ENCODE peak calls at places on chromosomes 16 and 17, in ten cellular contexts. One of them, this sample, is unnamed.

GRCh38 chr17:8867361-8867981 is at the start of gene PIK3R6:
- DNase-seq in activated T-cell treated with anti-CD3 and anti-CD28 coated beads for 1 hour: no peak
- DNase-seq in T-cell: no peak
- DNase-seq in Kasumi-1: peak
- DNase-seq in OCI-M1: peak
- DNase-seq in heart right ventricle: no peak
- DNase-seq in HFF-Myc: no peak
- DNase-seq in posterior vena cava: no peak
- DNase-seq in GM19239: peak
- DNase-seq in fibroblast of the conjunctiva: no peak
- DNase-seq in this sample: no peak

GRCh38 chr17:68169840-68170239 is 78.0 kb upstream of the AMZ2 start:
- DNase-seq in activated T-cell treated with anti-CD3 and anti-CD28 coated beads for 1 hour: no peak
- DNase-seq in T-cell: no peak
- DNase-seq in Kasumi-1: no peak
- DNase-seq in OCI-M1: no peak
- DNase-seq in heart right ventricle: no peak
- DNase-seq in HFF-Myc: no peak
- DNase-seq in posterior vena cava: no peak
- DNase-seq in GM19239: no peak
- DNase-seq in fibroblast of the conjunctiva: no peak
- DNase-seq in this sample: no peak

GRCh38 chr17:27533874-27534815 is 77.9 kb downstream of the KSR1 start:
- DNase-seq in activated T-cell treated with anti-CD3 and anti-CD28 coated beads for 1 hour: no peak
- DNase-seq in T-cell: no peak
- DNase-seq in Kasumi-1: no peak
- DNase-seq in OCI-M1: no peak
- DNase-seq in heart right ventricle: no peak
- DNase-seq in HFF-Myc: no peak
- DNase-seq in posterior vena cava: no peak
- DNase-seq in GM19239: no peak
- DNase-seq in fibroblast of the conjunctiva: peak
- DNase-seq in this sample: no peak

GRCh38 chr17:42436401-42436800 is 13.3 kb upstream of the CAVIN1 start:
- DNase-seq in activated T-cell treated with anti-CD3 and anti-CD28 coated beads for 1 hour: no peak
- DNase-seq in T-cell: no peak
- DNase-seq in Kasumi-1: no peak
- DNase-seq in OCI-M1: no peak
- DNase-seq in heart right ventricle: peak
- DNase-seq in HFF-Myc: peak
- DNase-seq in posterior vena cava: no peak
- DNase-seq in GM19239: no peak
- DNase-seq in fibroblast of the conjunctiva: peak
- DNase-seq in this sample: no peak

GRCh38 chr16:76729525-76729924 is 452.3 kb downstream of the CNTNAP4 start:
- DNase-seq in activated T-cell treated with anti-CD3 and anti-CD28 coated beads for 1 hour: no peak
- DNase-seq in T-cell: no peak
- DNase-seq in Kasumi-1: no peak
- DNase-seq in OCI-M1: peak
- DNase-seq in heart right ventricle: no peak
- DNase-seq in HFF-Myc: no peak
- DNase-seq in posterior vena cava: no peak
- DNase-seq in GM19239: no peak
- DNase-seq in fibroblast of the conjunctiva: no peak
- DNase-seq in this sample: no peak

GRCh38 chr16:56288019-56288418 is 96.7 kb downstream of the GNAO1 start:
- DNase-seq in activated T-cell treated with anti-CD3 and anti-CD28 coated beads for 1 hour: no peak
- DNase-seq in T-cell: no peak
- DNase-seq in Kasumi-1: no peak
- DNase-seq in OCI-M1: no peak
- DNase-seq in heart right ventricle: no peak
- DNase-seq in HFF-Myc: no peak
- DNase-seq in posterior vena cava: peak
- DNase-seq in GM19239: no peak
- DNase-seq in fibroblast of the conjunctiva: no peak
- DNase-seq in this sample: no peak

GRCh38 chr16:48605518-48606110 is 4.4 kb downstream of the N4BP1 start:
- DNase-seq in activated T-cell treated with anti-CD3 and anti-CD28 coated beads for 1 hour: no peak
- DNase-seq in T-cell: no peak
- DNase-seq in Kasumi-1: no peak
- DNase-seq in OCI-M1: no peak
- DNase-seq in heart right ventricle: no peak
- DNase-seq in HFF-Myc: no peak
- DNase-seq in posterior vena cava: no peak
- DNase-seq in GM19239: no peak
- DNase-seq in fibroblast of the conjunctiva: no peak
- DNase-seq in this sample: no peak

GRCh38 chr16:8866884-8867482 is 1.8 kb downstream of the CARHSP1 start:
- DNase-seq in activated T-cell treated with anti-CD3 and anti-CD28 coated beads for 1 hour: no peak
- DNase-seq in T-cell: no peak
- DNase-seq in Kasumi-1: no peak
- DNase-seq in OCI-M1: no peak
- DNase-seq in heart right ventricle: no peak
- DNase-seq in HFF-Myc: no peak
- DNase-seq in posterior vena cava: no peak
- DNase-seq in GM19239: no peak
- DNase-seq in fibroblast of the conjunctiva: no peak
- DNase-seq in this sample: no peak

GRCh38 chr16:75138636-75139035 is 9.7 kb upstream of the ZFP1 start:
- DNase-seq in activated T-cell treated with anti-CD3 and anti-CD28 coated beads for 1 hour: no peak
- DNase-seq in T-cell: no peak
- DNase-seq in Kasumi-1: peak
- DNase-seq in OCI-M1: no peak
- DNase-seq in heart right ventricle: no peak
- DNase-seq in HFF-Myc: peak
- DNase-seq in posterior vena cava: no peak
- DNase-seq in GM19239: no peak
- DNase-seq in fibroblast of the conjunctiva: no peak
- DNase-seq in this sample: no peak

GRCh38 chr17:41718287-41718645 is 6.1 kb downstream of the GAST start:
- DNase-seq in activated T-cell treated with anti-CD3 and anti-CD28 coated beads for 1 hour: no peak
- DNase-seq in T-cell: no peak
- DNase-seq in Kasumi-1: no peak
- DNase-seq in OCI-M1: no peak
- DNase-seq in heart right ventricle: no peak
- DNase-seq in HFF-Myc: no peak
- DNase-seq in posterior vena cava: no peak
- DNase-seq in GM19239: no peak
- DNase-seq in fibroblast of the conjunctiva: no peak
- DNase-seq in this sample: no peak

GRCh38 chr16:57623251-57624043 is 5.0 kb upstream of the ADGRG1 start:
- DNase-seq in activated T-cell treated with anti-CD3 and anti-CD28 coated beads for 1 hour: no peak
- DNase-seq in T-cell: no peak
- DNase-seq in Kasumi-1: no peak
- DNase-seq in OCI-M1: peak
- DNase-seq in heart right ventricle: no peak
- DNase-seq in HFF-Myc: no peak
- DNase-seq in posterior vena cava: no peak
- DNase-seq in GM19239: no peak
- DNase-seq in fibroblast of the conjunctiva: no peak
- DNase-seq in this sample: peak

GRCh38 chr17:72334205-72334604 is 213.4 kb downstream of the SOX9 start:
- DNase-seq in activated T-cell treated with anti-CD3 and anti-CD28 coated beads for 1 hour: no peak
- DNase-seq in T-cell: no peak
- DNase-seq in Kasumi-1: no peak
- DNase-seq in OCI-M1: no peak
- DNase-seq in heart right ventricle: no peak
- DNase-seq in HFF-Myc: no peak
- DNase-seq in posterior vena cava: no peak
- DNase-seq in GM19239: no peak
- DNase-seq in fibroblast of the conjunctiva: no peak
- DNase-seq in this sample: no peak

GRCh38 chr16:87297918-87298631 is 19.1 kb downstream of the C16orf95 start:
- DNase-seq in activated T-cell treated with anti-CD3 and anti-CD28 coated beads for 1 hour: peak
- DNase-seq in T-cell: no peak
- DNase-seq in Kasumi-1: peak
- DNase-seq in OCI-M1: peak
- DNase-seq in heart right ventricle: no peak
- DNase-seq in HFF-Myc: no peak
- DNase-seq in posterior vena cava: peak
- DNase-seq in GM19239: peak
- DNase-seq in fibroblast of the conjunctiva: no peak
- DNase-seq in this sample: peak

GRCh38 chr16:29745126-29745852 is 501 bp downstream of the C16orf54 start:
- DNase-seq in activated T-cell treated with anti-CD3 and anti-CD28 coated beads for 1 hour: peak
- DNase-seq in T-cell: peak
- DNase-seq in Kasumi-1: peak
- DNase-seq in OCI-M1: no peak
- DNase-seq in heart right ventricle: no peak
- DNase-seq in HFF-Myc: no peak
- DNase-seq in posterior vena cava: peak
- DNase-seq in GM19239: peak
- DNase-seq in fibroblast of the conjunctiva: no peak
- DNase-seq in this sample: no peak

GRCh38 chr16:11224894-11225676 is 30.9 kb downstream of the SOCS1 start:
- DNase-seq in activated T-cell treated with anti-CD3 and anti-CD28 coated beads for 1 hour: peak
- DNase-seq in T-cell: peak
- DNase-seq in Kasumi-1: peak
- DNase-seq in OCI-M1: peak
- DNase-seq in heart right ventricle: no peak
- DNase-seq in HFF-Myc: no peak
- DNase-seq in posterior vena cava: no peak
- DNase-seq in GM19239: peak
- DNase-seq in fibroblast of the conjunctiva: no peak
- DNase-seq in this sample: no peak

GRCh38 chr17:2335726-2336214 is 487 bp downstream of the TSR1 start:
- DNase-seq in activated T-cell treated with anti-CD3 and anti-CD28 coated beads for 1 hour: no peak
- DNase-seq in T-cell: no peak
- DNase-seq in Kasumi-1: no peak
- DNase-seq in OCI-M1: no peak
- DNase-seq in heart right ventricle: no peak
- DNase-seq in HFF-Myc: no peak
- DNase-seq in posterior vena cava: no peak
- DNase-seq in GM19239: no peak
- DNase-seq in fibroblast of the conjunctiva: no peak
- DNase-seq in this sample: peak

GRCh38 chr16:88651276-88651988 is 579 bp upstream of the CYBA start:
- DNase-seq in activated T-cell treated with anti-CD3 and anti-CD28 coated beads for 1 hour: peak
- DNase-seq in T-cell: peak
- DNase-seq in Kasumi-1: no peak
- DNase-seq in OCI-M1: peak
- DNase-seq in heart right ventricle: peak
- DNase-seq in HFF-Myc: no peak
- DNase-seq in posterior vena cava: peak
- DNase-seq in GM19239: peak
- DNase-seq in fibroblast of the conjunctiva: no peak
- DNase-seq in this sample: peak

GRCh38 chr17:7111784-7112526 is 2.7 kb downstream of the ASGR2 start:
- DNase-seq in activated T-cell treated with anti-CD3 and anti-CD28 coated beads for 1 hour: no peak
- DNase-seq in T-cell: no peak
- DNase-seq in Kasumi-1: no peak
- DNase-seq in OCI-M1: no peak
- DNase-seq in heart right ventricle: no peak
- DNase-seq in HFF-Myc: no peak
- DNase-seq in posterior vena cava: no peak
- DNase-seq in GM19239: no peak
- DNase-seq in fibroblast of the conjunctiva: no peak
- DNase-seq in this sample: no peak

GRCh38 chr16:84933774-84934571 is 77.4 kb downstream of the ZDHHC7 start:
- DNase-seq in activated T-cell treated with anti-CD3 and anti-CD28 coated beads for 1 hour: no peak
- DNase-seq in T-cell: no peak
- DNase-seq in Kasumi-1: no peak
- DNase-seq in OCI-M1: no peak
- DNase-seq in heart right ventricle: peak
- DNase-seq in HFF-Myc: no peak
- DNase-seq in posterior vena cava: peak
- DNase-seq in GM19239: no peak
- DNase-seq in fibroblast of the conjunctiva: no peak
- DNase-seq in this sample: no peak

GRCh38 chr16:82082543-82083244 is 47.6 kb downstream of the HSD17B2 start:
- DNase-seq in activated T-cell treated with anti-CD3 and anti-CD28 coated beads for 1 hour: no peak
- DNase-seq in T-cell: no peak
- DNase-seq in Kasumi-1: no peak
- DNase-seq in OCI-M1: no peak
- DNase-seq in heart right ventricle: no peak
- DNase-seq in HFF-Myc: no peak
- DNase-seq in posterior vena cava: no peak
- DNase-seq in GM19239: no peak
- DNase-seq in fibroblast of the conjunctiva: no peak
- DNase-seq in this sample: no peak